ENCODE peak calls at places on chromosomes 7 and 10, in four cellular contexts. T, B, K and L are unnamed samples.

GRCh38 chr10:62692085-62692484 is 112.4 kb upstream of the ADO start:
- DNase-seq in K (no peak), T (no peak), B (no peak), L (no peak)

GRCh38 chr10:103673616-103674015 is 180.1 kb downstream of the NEURL1 start:
- DNase-seq in K (no peak), B (no peak), T (no peak), L (no peak)

GRCh38 chr7:128310499-128310898 is 33.2 kb downstream of the RBM28 start:
- DNase-seq in B (no peak), K (no peak), T (no peak), L (no peak)

GRCh38 chr7:147510913-147511312 is 1079.7 kb upstream of the C7orf33 start:
- DNase-seq in B (peak), K (no peak), T (no peak), L (peak)

GRCh38 chr10:104892879-104893278 is 251.8 kb downstream of the SORCS3 start:
- DNase-seq in B (no peak), T (no peak), K (no peak), L (no peak)

GRCh38 chr10:3538850-3539531 is 246.0 kb downstream of the KLF6 start:
- DNase-seq in T (no peak), B (peak), K (no peak), L (peak)

GRCh38 chr7:33806284-33807157 is 98.8 kb upstream of the BMPER start:
- DNase-seq in B (peak), T (no peak), K (no peak), L (no peak)

GRCh38 chr7:105713488-105714465 is 132.5 kb upstream of the EFCAB10 start:
- DNase-seq in K (no peak), T (no peak), B (no peak), L (peak)

GRCh38 chr10:62166331-62167154 is 102.1 kb downstream of the RTKN2 start:
- DNase-seq in B (peak), T (no peak), K (peak), L (peak)

GRCh38 chr10:43093423-43094090 is 16.7 kb downstream of the RET start:
- DNase-seq in B (peak), K (no peak), T (no peak), L (peak)

GRCh38 chr10:35216303-35216905 is 89.8 kb downstream of the CREM start:
- DNase-seq in T (no peak), K (no peak), B (peak), L (no peak)

GRCh38 chr10:122286872-122287271 is 15.8 kb downstream of the BTBD16 start:
- DNase-seq in B (peak), K (no peak), T (no peak), L (peak)

GRCh38 chr10:26437637-26438461 is at the start of gene APBB1IP:
- DNase-seq in T (no peak), B (no peak), K (peak), L (peak)

GRCh38 chr7:36565792-36566356 is 158.4 kb downstream of the AOAH start:
- DNase-seq in K (no peak), T (no peak), B (no peak), L (no peak)

GRCh38 chr10:77587424-77587806 is 50.2 kb downstream of the KCNMA1 start:
- DNase-seq in K (no peak), T (no peak), B (no peak), L (no peak)

GRCh38 chr10:79019961-79020491 is 48.7 kb upstream of the ZMIZ1 start:
- DNase-seq in K (no peak), B (peak), T (no peak), L (peak)

GRCh38 chr7:2529161-2530075 is 9.8 kb downstream of the LFNG start:
- DNase-seq in K (no peak), T (peak), B (peak), L (peak)

GRCh38 chr7:83643754-83644153 is 5.2 kb downstream of the SEMA3E start:
- DNase-seq in K (no peak), T (no peak), B (no peak), L (no peak)

GRCh38 chr7:155052982-155053381 is 17.1 kb upstream of the HTR5A start:
- DNase-seq in T (no peak), K (no peak), B (no peak), L (no peak)

GRCh38 chr10:100759331-100759730 is 13.9 kb downstream of the PAX2 start:
- DNase-seq in B (no peak), K (no peak), T (no peak), L (no peak)

GRCh38 chr7:79806161-79806734 is 328.4 kb upstream of the GNAI1 start:
- DNase-seq in K (no peak), T (no peak), B (peak), L (peak)

GRCh38 chr10:117734626-117735405 is 192.3 kb downstream of the EMX2 start:
- DNase-seq in B (no peak), T (no peak), K (no peak), L (no peak)

GRCh38 chr7:1160665-1161010 is 642 bp upstream of the ZFAND2A start:
- DNase-seq in T (no peak), B (no peak), K (no peak), L (peak)

GRCh38 chr10:93894516-93895378 is 969 bp downstream of the SLC35G1 start:
- DNase-seq in T (no peak), B (peak), K (no peak), L (peak)

GRCh38 chr10:46525177-46525823 is 31.2 kb downstream of the GPRIN2 start:
- DNase-seq in B (peak), T (peak), K (no peak), L (peak)

GRCh38 chr7:93728292-93728691 is 153.8 kb upstream of the CALCR start:
- DNase-seq in T (no peak), B (no peak), K (no peak), L (peak)

GRCh38 chr10:80425901-80426300 is 17.6 kb downstream of the PRXL2A start:
- DNase-seq in T (no peak), K (no peak), B (no peak), L (no peak)

GRCh38 chr10:119663866-119664698 is 12.9 kb downstream of the BAG3 start:
- DNase-seq in T (no peak), K (no peak), B (no peak), L (peak)

GRCh38 chr10:77259475-77259874 is 378.1 kb downstream of the KCNMA1 start:
- DNase-seq in B (no peak), K (no peak), T (no peak), L (no peak)

GRCh38 chr7:140616328-140616727 is 24.3 kb downstream of the DENND2A start:
- DNase-seq in B (no peak), K (no peak), T (no peak), L (no peak)

GRCh38 chr7:42238709-42239395 is 1.8 kb upstream of the GLI3 start:
- DNase-seq in K (no peak), T (no peak), B (peak), L (peak)

GRCh38 chr7:130649004-130649790 is 19.4 kb downstream of the COPG2 start:
- DNase-seq in K (peak), B (peak), T (no peak), L (peak)

GRCh38 chr10:98242823-98243222 is 25.2 kb downstream of the LOXL4 start:
- DNase-seq in T (no peak), B (peak), K (no peak), L (peak)

GRCh38 chr7:6558837-6559236 is 7.6 kb upstream of the GRID2IP start:
- DNase-seq in K (no peak), B (peak), T (peak), L (peak)

DNA sequence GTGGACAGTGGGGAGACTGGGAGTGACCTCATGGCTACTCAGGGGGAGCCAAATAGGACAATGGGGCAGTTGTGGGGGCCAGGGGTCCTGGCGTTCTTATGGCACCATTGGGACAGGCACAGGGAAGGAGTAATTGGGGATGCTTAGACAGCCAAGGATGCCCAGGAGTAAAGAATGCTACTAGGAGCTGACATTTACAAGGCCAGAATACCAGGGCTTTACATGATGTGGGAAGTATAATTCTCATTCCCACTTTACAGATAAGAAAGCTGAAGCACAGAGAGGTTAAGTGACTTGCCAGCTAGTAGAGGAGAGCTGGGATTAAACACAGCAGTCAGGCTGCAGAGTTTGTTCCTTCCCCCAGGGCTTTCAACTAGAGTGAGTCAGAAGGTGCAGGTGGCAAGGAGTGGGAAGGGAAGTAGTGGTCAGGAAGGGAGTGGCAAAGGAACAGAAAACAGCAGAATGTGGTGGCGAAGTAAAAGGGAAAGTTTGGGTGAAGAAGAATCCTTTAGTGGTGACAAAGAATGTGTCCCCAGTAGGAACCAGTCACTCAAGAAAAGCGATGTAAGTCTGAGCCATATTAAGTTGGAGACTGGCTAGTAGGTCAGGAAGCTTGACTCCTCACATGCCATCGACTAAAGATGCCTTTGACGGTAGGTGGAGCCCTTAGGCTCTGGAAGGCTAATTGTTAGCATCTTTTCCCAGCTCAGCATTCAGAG is 32.8 kb downstream of the CPVL start:
- DNase-seq in T (peak), B (no peak), K (no peak), L (peak)
- H3K4me2 ChIP-seq in T (no peak), B (no peak), K (no peak), L (no peak)

GRCh38 chr10:24681476-24682088 is 42.1 kb downstream of the ARHGAP21 start:
- DNase-seq in K (no peak), T (no peak), B (no peak), L (no peak)
- H3K27ac ChIP-seq in K (no peak), T (peak), B (no peak), L (peak)

GRCh38 chr10:15579605-15580004 is 140.1 kb downstream of the ITGA8 start:
- DNase-seq in T (no peak), B (peak), K (no peak), L (peak)
- H3K4me2 ChIP-seq in T (no peak), B (no peak), K (no peak), L (peak)

DNA sequence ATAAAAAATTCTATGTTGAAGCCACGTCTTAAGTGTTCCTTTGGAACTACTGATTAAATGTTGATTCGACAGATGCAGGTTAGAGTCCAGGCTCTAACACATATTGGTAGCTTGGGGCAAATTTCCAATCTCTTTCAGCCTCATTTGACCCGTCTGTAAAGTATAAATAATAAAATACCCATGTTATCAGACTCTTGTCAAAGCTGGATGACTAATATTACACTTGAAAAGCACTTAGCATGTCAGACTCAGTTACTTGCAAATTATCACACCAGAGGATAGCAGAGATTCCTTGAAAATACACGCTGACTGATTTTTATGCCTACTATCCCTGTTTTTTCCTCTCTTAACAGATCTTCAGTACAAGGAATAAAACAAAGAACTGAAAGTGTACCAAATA is 18.1 kb upstream of the MACC1 start:
- DNase-seq in K (no peak), B (no peak), T (no peak), L (no peak)
- H3K27ac ChIP-seq in K (no peak), B (no peak), T (no peak), L (no peak)

GRCh38 chr10:74391786-74392185 is 240.8 kb downstream of the ADK start:
- DNase-seq in T (no peak), B (no peak), K (no peak), L (no peak)
- H3K4me2 ChIP-seq in T (no peak), B (no peak), K (no peak), L (no peak)

GRCh38 chr10:58576736-58577366 is 64.2 kb downstream of the BICC1 start:
- DNase-seq in B (no peak), T (no peak), K (no peak), L (no peak)
- H3K27ac ChIP-seq in B (peak), T (peak), K (no peak), L (peak)

DNA sequence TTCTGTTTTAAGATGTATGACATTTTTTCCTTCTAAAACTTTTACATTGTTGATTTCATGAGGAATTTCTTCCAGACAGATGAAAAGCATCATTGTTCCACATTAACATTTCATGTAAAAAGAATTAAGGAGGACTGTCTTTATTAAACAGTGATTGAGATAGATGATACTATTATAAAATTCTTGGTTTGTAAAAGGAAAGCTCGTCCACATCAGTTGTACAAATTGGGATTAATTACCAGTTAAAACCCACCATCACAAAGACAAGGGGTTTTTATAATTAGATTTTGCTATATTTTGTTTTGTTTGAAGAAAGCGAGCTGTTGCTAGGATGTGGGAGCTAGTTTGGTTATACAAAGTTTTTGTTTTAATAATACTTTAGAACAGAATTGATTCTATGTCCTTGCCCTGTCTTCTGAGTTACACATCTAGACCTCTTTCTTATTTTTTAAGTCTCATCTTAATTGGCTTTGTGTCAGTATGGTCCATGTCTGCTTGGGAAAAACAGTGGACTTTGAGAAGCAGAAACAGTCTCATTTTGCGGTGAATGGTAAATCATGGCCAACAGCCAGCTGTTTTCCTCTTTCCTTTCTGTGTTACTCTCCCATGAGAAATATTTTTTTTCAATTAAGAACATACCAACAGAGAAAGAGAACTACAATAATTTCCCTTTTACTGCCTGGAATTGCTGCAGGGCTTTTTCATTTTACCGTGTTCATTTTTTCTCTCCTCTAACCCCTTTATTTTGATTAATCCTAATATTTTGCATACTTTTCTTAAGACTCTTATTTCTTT is 3.2 kb downstream of the TES start:
- DNase-seq in B (no peak), K (no peak), T (no peak), L (peak)
- H3K4me2 ChIP-seq in B (no peak), K (peak), T (peak), L (peak)